ENCODE peak calls at places on chromosomes 1 and 21, in four cellular contexts. Z is H1, G is K562, T is HepG2. E is an unnamed sample.

GRCh38 chr1:224333309-224333926 is 3.4 kb upstream of the NVL start:
- DNase-seq in Z (no peak), T (peak; percentile 60), G (peak; percentile 48), E (peak; percentile 80)

GRCh38 chr1:20439282-20439681 is 46.7 kb downstream of the CAMK2N1 start:
- DNase-seq in T (no peak), Z (no peak), G (peak; percentile 29), E (peak; percentile 6)

GRCh38 chr1:223319913-223320600 is 43.9 kb downstream of the SUSD4 start:
- DNase-seq in G (no peak), T (no peak), Z (no peak), E (no peak)

GRCh38 chr1:36609241-36610027 is 126.7 kb upstream of the CSF3R start:
- DNase-seq in G (peak; percentile 95), Z (peak; percentile 47), T (peak; percentile 41), E (peak; percentile 31)

GRCh38 chr1:169041371-169041770 is 65.1 kb upstream of the ATP1B1 start:
- DNase-seq in G (no peak), Z (no peak), T (no peak), E (no peak)

GRCh38 chr1:46523556-46524443 is 27.6 kb downstream of the KNCN start:
- DNase-seq in T (no peak), G (no peak), Z (no peak), E (no peak)

GRCh38 chr1:154301582-154301981 is 19.3 kb upstream of the AQP10 start:
- DNase-seq in Z (no peak), G (no peak), T (no peak), E (no peak)

GRCh38 chr1:107529511-107530149 is 388.8 kb downstream of the NTNG1 start:
- DNase-seq in T (peak; percentile 64), G (peak; percentile 57), Z (no peak), E (peak; percentile 26)

GRCh38 chr1:1173061-1173792 is 453 bp upstream of the TTLL10 start:
- DNase-seq in Z (no peak), G (peak; percentile 11), T (no peak), E (no peak)

GRCh38 chr1:155167166-155168104 is 5.7 kb downstream of the KRTCAP2 start:
- DNase-seq in T (peak; percentile 82), Z (no peak), G (peak; percentile 83), E (peak; percentile 91)

GRCh38 chr1:183424691-183425090 is 6.5 kb upstream of the NMNAT2 start:
- DNase-seq in T (no peak), Z (no peak), G (no peak), E (no peak)

GRCh38 chr1:234244482-234244881 is 128.8 kb upstream of the COA6 start:
- DNase-seq in T (no peak), G (no peak), Z (no peak), E (no peak)

GRCh38 chr21:44496196-44496899 is 41.0 kb downstream of the LRRC3 start:
- DNase-seq in G (no peak), Z (no peak), T (no peak), E (no peak)

GRCh38 chr1:113531321-113531720 is 141.0 kb downstream of the MAGI3 start:
- DNase-seq in T (no peak), Z (no peak), G (no peak), E (no peak)

GRCh38 chr1:203214889-203215288 is 14.6 kb downstream of the CHIT1 start:
- DNase-seq in G (no peak), T (no peak), Z (no peak), E (no peak)

GRCh38 chr1:101004666-101005065 is 20.9 kb downstream of the DPH5 start:
- DNase-seq in T (peak; percentile 9), Z (no peak), G (no peak), E (no peak)

GRCh38 chr1:192225713-192226112 is 67.5 kb downstream of the RGS18 start:
- DNase-seq in T (no peak), G (no peak), Z (no peak), E (peak; percentile 73)

GRCh38 chr1:205813755-205814058 is 709 bp upstream of the SLC41A1 start:
- DNase-seq in Z (no peak), G (no peak), T (no peak), E (no peak)

GRCh38 chr1:19596065-19596718 is 47.9 kb upstream of the NBL1 start:
- DNase-seq in G (peak; percentile 32), T (no peak), Z (no peak), E (no peak)

GRCh38 chr1:7447093-7447492 is 324.0 kb upstream of the VAMP3 start:
- DNase-seq in T (no peak), Z (no peak), G (no peak), E (no peak)

GRCh38 chr1:229258851-229259110 is 12.1 kb upstream of the RAB4A start:
- DNase-seq in T (no peak), G (no peak), Z (no peak), E (no peak)

GRCh38 chr1:6418668-6419396 is 887 bp downstream of the HES2 start:
- DNase-seq in Z (no peak), G (no peak), T (no peak), E (no peak)

GRCh38 chr21:42554251-42554937 is 40.7 kb downstream of the SLC37A1 start:
- DNase-seq in G (no peak), Z (no peak), T (no peak), E (no peak)

GRCh38 chr21:31593161-31593560 is 66.3 kb upstream of the SOD1 start:
- DNase-seq in T (no peak), Z (no peak), G (no peak), E (no peak)

GRCh38 chr1:107966550-107966949 is 1.6 kb upstream of the VAV3 start:
- DNase-seq in Z (no peak), T (no peak), G (no peak), E (no peak)

GRCh38 chr1:220045356-220046051 is 801 bp downstream of the EPRS1 start:
- DNase-seq in Z (no peak), T (peak; percentile 4), G (peak; percentile 29), E (peak; percentile 41)

GRCh38 chr1:20184997-20185833 is 681 bp upstream of the UBXN10 start:
- DNase-seq in Z (no peak), T (no peak), G (peak; percentile 74), E (no peak)

GRCh38 chr1:81757398-81758020 is 43.2 kb upstream of the ADGRL2 start:
- DNase-seq in G (no peak), T (no peak), Z (no peak), E (no peak)

GRCh38 chr1:159823401-159823800 is 3.3 kb upstream of the SLAMF8 start:
- DNase-seq in T (no peak), G (no peak), Z (no peak), E (no peak)

GRCh38 chr1:195195423-195196057 is 1412.7 kb downstream of the KCNT2 start:
- DNase-seq in G (no peak), Z (no peak), T (no peak), E (no peak)

GRCh38 chr21:35048183-35048601 is 910 bp downstream of the RUNX1 start:
- DNase-seq in T (no peak), G (no peak), Z (no peak), E (no peak)

GRCh38 chr1:5594056-5594956 is 397.9 kb downstream of the NPHP4 start:
- DNase-seq in G (no peak), Z (no peak), T (no peak), E (no peak)

GRCh38 chr1:192518700-192519099 is 56.9 kb upstream of the RGS1 start:
- DNase-seq in Z (no peak), G (no peak), T (no peak), E (no peak)

GRCh38 chr1:81801032-81801833 is 499 bp downstream of the ADGRL2 start:
- DNase-seq in T (peak; percentile 59), Z (no peak), G (no peak), E (peak; percentile 91)

GRCh38 chr21:44903054-44903685 is 17.5 kb downstream of the ITGB2 start:
- DNase-seq in G (no peak), T (no peak), Z (no peak), E (no peak)

GRCh38 chr1:90550616-90551406 is 166.3 kb downstream of the BARHL2 start:
- DNase-seq in T (no peak), G (no peak), Z (peak; percentile 43), E (no peak)

GRCh38 chr1:169475806-169476205 is 9.9 kb downstream of the SLC19A2 start:
- DNase-seq in G (no peak), T (no peak), Z (no peak), E (no peak)

DNA sequence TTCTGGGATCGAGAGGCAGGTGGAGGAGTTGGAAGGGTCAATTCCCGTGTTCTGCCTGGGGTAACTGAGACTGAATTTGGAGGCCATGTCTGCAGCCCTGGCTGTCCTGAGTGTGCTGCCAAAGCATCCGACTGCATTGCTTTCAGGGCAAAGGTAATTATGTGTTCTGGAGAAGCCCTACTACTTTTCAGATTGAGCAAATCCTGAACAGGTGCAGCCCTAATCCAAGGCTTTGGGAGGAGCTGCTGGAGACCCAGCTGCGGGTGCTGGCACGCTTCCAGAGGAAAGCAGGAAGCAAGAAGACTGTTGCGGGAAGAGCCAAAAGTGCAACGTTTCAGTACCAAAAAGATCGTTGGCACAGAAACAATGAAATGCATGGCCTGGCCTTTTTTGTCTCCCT is 73.7 kb upstream of the NRIP1 start:
- DNase-seq in T (no peak), G (no peak), Z (no peak), E (no peak)
- H3K27ac ChIP-seq in T (no peak overlapping the region), G (no peak overlapping the region), Z (no peak overlapping the region), E (no peak overlapping the region)

GRCh38 chr1:44526295-44527073 is 121.4 kb downstream of the RNF220 start:
- DNase-seq in G (peak; percentile 57), Z (no peak), T (no peak), E (no peak)
- TF ChIP-seq JUN in G (no peak), Z (no peak), T (no peak), E (no peak)

GRCh38 chr1:30968220-30968971 is 59.8 kb upstream of the SDC3 start:
- DNase-seq in Z (no peak), G (no peak), T (no peak), E (no peak)
- H4K20me1 ChIP-seq in Z (peaks cover 13% of the 10 kb centered on the region), G (no peaks in the 10 kb centered on the region), T (peaks cover 57% of the 10 kb centered on the region), E (peaks cover 3% of the 10 kb centered on the region)

GRCh38 chr1:171196351-171196750 is 11.3 kb downstream of the FMO2 start:
- DNase-seq in Z (no peak), T (no peak), G (no peak), E (no peak)

GRCh38 chr1:171188388-171189266 is 3.5 kb downstream of the FMO2 start:
- DNase-seq in Z (no peak), T (peak; percentile 43), G (peak; percentile 68), E (peak; percentile 63)

GRCh38 chr1:171195781-171196180 is 10.7 kb downstream of the FMO2 start:
- DNase-seq in G (no peak), T (peak; percentile 8), Z (no peak), E (no peak)

GRCh38 chr1:171191992-171192391 is 6.9 kb downstream of the FMO2 start:
- DNase-seq in Z (no peak), G (no peak), T (no peak), E (no peak)
- H3K27ac ChIP-seq in Z (no peak overlapping the region), G (no peak overlapping the region), T (no peak overlapping the region), E (no peak overlapping the region)

DNA sequence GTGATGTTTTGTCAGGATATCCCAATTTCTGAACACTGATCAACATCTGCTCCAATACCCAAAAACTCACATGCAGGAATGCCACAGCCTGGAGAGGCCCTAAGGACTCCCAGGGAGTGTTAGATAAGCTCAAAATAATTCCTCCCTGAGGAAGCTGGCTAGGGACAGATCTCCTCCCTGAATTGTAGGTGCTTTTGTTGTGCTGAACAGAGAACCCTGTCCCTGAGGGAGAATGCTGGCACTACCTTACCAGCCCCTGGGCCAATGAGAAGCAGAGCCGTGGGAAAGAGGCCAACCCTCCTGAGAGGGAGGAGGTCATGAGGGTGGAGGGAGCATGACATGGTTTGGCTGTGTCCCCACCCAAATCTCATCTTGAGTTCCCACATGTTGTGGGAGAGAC is 73.6 kb upstream of the PTGFRN start:
- DNase-seq in G (no peak), T (no peak), Z (no peak), E (no peak)
- TF ChIP-seq JUN in G (no peak), T (no peak), Z (no peak), E (no peak)